ENCODE peak calls at places on chromosomes 3 and 15, in seven cellular contexts. M is NCI-H1105 treated with DMSO at 0.1 percent for 48 hours, X is sciatic nerve, C is LoVo, I is EL, Q is NCI-H510A treated with DMSO at 0.1 percent for 48 hours, H is NCI-H69. B is an unnamed sample.

GRCh38 chr15:64836023-64836536 is 5.6 kb upstream of the PLEKHO2 start:
- DNase-seq in C (no peak), H (peak), M (no peak), X (no peak), Q (no peak), I (no peak), B (no peak)

GRCh38 chr3:197518794-197519451 is 36.8 kb downstream of the BDH1 start:
- DNase-seq in I (no peak), Q (no peak), H (peak), X (no peak), C (no peak), M (no peak), B (no peak)

GRCh38 chr15:77605582-77605981 is 27.1 kb downstream of the LINGO1 start:
- DNase-seq in C (no peak), I (no peak), M (no peak), Q (no peak), H (no peak), X (no peak), B (no peak)

GRCh38 chr3:141921316-141921715 is 44.9 kb downstream of the ATP1B3 start:
- DNase-seq in I (no peak), X (no peak), C (no peak), Q (no peak), H (no peak), M (no peak), B (no peak)

GRCh38 chr15:37933685-37934084 is 755 bp upstream of the TMCO5A start:
- DNase-seq in C (no peak), H (no peak), Q (no peak), X (no peak), I (peak), M (no peak), B (no peak)

GRCh38 chr3:380801-381200 is 184.2 kb downstream of the CHL1 start:
- DNase-seq in C (no peak), M (no peak), H (no peak), X (no peak), Q (no peak), I (no peak), B (no peak)

GRCh38 chr15:32669870-32670623 is 28.5 kb downstream of the SCG5 start:
- DNase-seq in H (peak), M (no peak), X (peak), C (no peak), Q (no peak), I (peak), B (no peak)

GRCh38 chr3:44880284-44880683 is 5.9 kb downstream of the TGM4 start:
- DNase-seq in C (no peak), X (no peak), I (no peak), H (peak), M (no peak), Q (no peak), B (no peak)

GRCh38 chr3:128910006-128910405 is 30.6 kb downstream of the ACAD9 start:
- DNase-seq in I (no peak), Q (no peak), H (no peak), M (no peak), C (no peak), X (peak), B (no peak)

GRCh38 chr3:113534365-113534764 is 2.0 kb downstream of the SIDT1 start:
- DNase-seq in Q (no peak), I (no peak), C (no peak), X (no peak), M (no peak), H (peak), B (peak)

GRCh38 chr15:79172032-79172481 is 81.5 kb upstream of the RASGRF1 start:
- DNase-seq in M (no peak), Q (no peak), I (no peak), X (no peak), C (no peak), H (no peak), B (no peak)

GRCh38 chr15:69914960-69915359 is 182.8 kb downstream of the TLE3 start:
- DNase-seq in I (no peak), C (no peak), Q (peak), H (no peak), X (no peak), M (no peak), B (no peak)

GRCh38 chr3:41095702-41096101 is 103.6 kb upstream of the CTNNB1 start:
- DNase-seq in X (no peak), H (peak), C (no peak), I (no peak), M (no peak), Q (no peak), B (no peak)

GRCh38 chr3:153670577-153670976 is 450.6 kb upstream of the ARHGEF26 start:
- DNase-seq in C (no peak), I (no peak), M (no peak), H (no peak), X (no peak), Q (no peak), B (no peak)

GRCh38 chr15:92822216-92823144 is 77.6 kb upstream of the CHD2 start:
- DNase-seq in M (no peak), H (peak), X (no peak), C (no peak), I (no peak), Q (peak), B (no peak)

B was measured in cerebellum.